ENCODE peak calls at places on chromosomes 12 and 14, in four cellular contexts. J is OCI-LY7, S is cardiac muscle cell, R is upper lobe of right lung. O is an unnamed sample.

GRCh38 chr14:104187121-104187889 is 48.9 kb downstream of the KIF26A start:
- DNase-seq in J (no peak), R (no peak), S (no peak), O (no peak)

GRCh38 chr12:39804479-39805241 is 185.1 kb upstream of the ABCD2 start:
- DNase-seq in R (no peak), S (no peak), J (no peak), O (no peak)

GRCh38 chr12:5768171-5768879 is 176.7 kb downstream of the ANO2 start:
- DNase-seq in R (peak), J (no peak), S (no peak), O (no peak)

GRCh38 chr12:109949089-109949488 is 47.1 kb downstream of the GIT2 start:
- DNase-seq in J (no peak), R (no peak), S (peak), O (no peak)

GRCh38 chr12:121248611-121249010 is 38.7 kb downstream of the P2RX4 start:
- DNase-seq in J (no peak), R (no peak), S (no peak), O (peak)

GRCh38 chr14:68278568-68279436 is 459.2 kb downstream of the RAD51B start:
- DNase-seq in R (no peak), S (peak), J (no peak), O (no peak)

GRCh38 chr14:25009891-25010290 is 40.1 kb downstream of the STXBP6 start:
- DNase-seq in S (peak), J (no peak), R (no peak), O (no peak)

GRCh38 chr12:112813836-112814235 is 22.3 kb downstream of the RPH3A start:
- DNase-seq in R (no peak), S (no peak), J (no peak), O (no peak)

GRCh38 chr12:14952295-14952995 is 9.0 kb downstream of the ARHGDIB start:
- DNase-seq in J (peak), S (peak), R (no peak), O (no peak)

DNA sequence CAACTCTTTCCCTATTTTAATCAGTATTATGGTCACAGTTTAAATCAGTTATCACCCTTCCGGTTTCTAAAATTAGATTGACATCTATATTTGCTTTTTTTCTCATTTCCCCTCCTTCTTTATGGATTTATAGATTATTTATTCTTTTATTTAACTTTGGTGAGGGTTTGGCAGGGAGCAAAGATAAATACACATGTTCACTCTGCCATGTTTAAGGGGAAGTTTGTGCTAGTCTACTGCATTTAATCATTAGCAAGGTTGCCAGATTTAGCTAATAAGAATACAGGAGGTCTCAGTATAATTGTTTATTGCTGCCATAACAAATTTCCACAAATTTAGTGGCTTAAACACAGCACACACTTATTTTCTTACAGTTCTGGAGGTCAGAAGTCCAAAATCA is 204.0 kb upstream of the BTG1 start:
- DNase-seq in S (no peak), J (no peak), R (no peak), O (no peak)
- TF ChIP-seq CTCF in S (no peak), J (no peak), R (no peak), O (no peak)

DNA sequence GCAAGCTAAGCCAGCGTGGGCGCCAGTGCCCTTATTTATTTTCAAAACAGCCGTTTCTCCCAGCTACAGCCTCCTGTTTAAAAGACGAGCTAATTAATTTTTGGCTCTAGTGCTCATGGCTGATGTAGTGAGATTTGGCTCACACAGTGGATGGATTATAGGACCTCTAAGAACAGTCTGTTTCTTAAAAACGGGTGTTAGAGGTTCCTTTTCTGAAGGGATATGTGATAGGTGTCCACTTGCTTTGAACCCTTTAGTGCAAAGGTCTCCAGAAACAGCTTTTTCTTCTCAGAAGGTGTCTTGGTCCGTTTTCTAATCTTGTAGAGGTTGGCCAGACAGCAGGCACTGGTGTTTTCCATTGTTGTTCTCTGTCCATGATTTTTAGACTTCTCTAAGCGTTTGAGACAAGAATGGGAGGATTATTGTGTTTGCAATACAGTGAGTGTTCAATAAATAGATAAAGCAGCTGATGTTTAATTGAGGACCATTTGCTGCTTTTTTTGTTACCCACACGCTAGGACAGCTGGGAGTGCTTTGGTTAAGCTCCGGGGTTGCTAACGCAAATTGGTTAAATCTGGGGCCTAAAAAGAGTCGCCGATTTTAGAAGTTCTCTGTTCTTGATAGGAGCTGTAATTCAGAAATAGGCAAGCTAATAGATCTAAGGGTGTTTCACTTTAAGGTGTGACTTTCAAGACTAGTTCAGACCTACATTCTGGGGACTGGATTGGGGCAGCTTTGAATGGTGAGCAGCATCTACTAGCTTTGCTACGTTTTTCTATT is 1.0 kb downstream of the BORCS5 start:
- DNase-seq in R (no peak), S (peak), J (peak), O (no peak)
- H3K4me3 ChIP-seq in R (peak), S (peak), J (peak), O (peak)

DNA sequence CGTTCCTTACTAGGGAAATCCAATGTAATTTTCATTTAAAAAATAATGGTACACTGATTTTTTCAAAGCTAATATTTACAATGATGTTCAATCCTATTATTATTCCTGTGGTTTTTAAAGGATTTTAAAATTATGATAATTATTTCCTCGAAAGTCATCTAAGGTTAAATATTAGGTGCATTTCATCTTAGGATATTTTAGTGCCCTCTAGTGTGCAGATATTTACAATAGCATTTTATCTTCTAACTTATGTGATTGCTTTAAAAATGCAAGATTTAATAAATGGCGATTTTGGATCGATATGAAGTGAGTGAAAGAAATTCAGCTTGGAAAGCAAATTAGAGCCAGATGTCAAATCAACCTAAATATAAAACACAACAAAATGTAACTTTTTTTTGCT is 293.5 kb downstream of the SLC6A15 start:
- DNase-seq in J (no peak), R (no peak), S (no peak), O (no peak)
- TF ChIP-seq CTCF in J (peak), R (peak), S (peak), O (no peak)

DNA sequence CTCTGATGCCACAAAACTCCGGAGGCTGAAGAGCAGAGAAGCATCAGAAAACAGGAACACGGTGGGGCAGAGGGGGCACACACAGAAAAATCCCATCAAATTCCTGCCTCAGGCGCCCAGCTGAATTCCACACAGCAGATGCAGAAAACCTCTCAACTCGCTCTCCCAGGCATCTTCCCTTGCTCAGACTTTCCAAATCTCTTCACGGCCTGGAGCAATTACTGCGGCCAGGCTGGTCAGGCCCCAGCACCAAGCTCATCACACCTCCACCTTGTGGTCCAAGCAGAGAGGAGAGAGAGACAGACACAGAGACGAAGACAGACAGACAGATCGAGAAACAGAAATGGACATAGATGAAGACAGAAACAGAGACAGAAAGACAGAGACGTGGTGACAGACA is 89.0 kb downstream of the NCOR2 start:
- DNase-seq in R (no peak), J (no peak), S (no peak), O (no peak)
- H3K4me3 ChIP-seq in R (no peak), J (no peak), S (no peak), O (no peak)

DNA sequence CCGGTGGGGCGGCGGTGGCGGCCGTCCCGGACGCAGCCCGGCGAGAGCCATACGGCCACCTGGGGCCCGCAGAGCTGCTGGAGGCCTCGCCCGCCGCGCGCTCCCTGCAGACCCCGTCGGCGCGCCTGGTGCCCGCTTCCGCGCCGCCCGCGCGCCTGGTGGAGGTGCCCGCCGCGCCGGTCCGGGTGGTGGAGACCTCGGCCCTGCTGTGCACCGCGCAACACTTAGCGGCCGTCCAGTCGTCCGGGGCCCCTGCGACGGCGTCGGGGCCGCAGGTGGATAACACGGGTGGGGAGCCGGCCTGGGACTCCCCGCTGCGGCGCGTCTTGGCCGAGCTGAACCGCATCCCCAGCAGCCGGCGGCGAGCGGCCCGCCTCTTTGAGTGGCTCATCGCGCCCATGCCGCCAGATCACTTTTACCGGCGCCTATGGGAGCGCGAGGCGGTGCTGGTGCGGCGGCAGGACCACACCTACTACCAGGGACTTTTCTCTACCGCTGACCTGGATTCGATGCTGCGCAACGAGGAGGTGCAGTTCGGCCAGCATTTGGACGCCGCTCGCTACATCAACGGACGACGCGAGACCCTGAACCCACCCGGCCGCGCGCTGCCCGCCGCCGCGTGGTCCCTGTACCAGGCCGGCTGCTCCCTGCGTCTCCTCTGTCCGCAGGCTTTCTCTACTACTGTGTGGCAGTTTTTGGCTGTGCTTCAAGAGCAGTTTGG is 683 bp downstream of the RIOX1 start:
- DNase-seq in R (peak), S (peak), J (peak), O (no peak)
- TF ChIP-seq CTCF in R (no peak), S (no peak), J (no peak), O (no peak)

GRCh38 chr14:26088260-26088659 is 509.6 kb downstream of the NOVA1 start:
- DNase-seq in S (no peak), R (no peak), J (no peak), O (no peak)
- H3K4me3 ChIP-seq in S (no peak), R (no peak), J (no peak), O (no peak)

GRCh38 chr14:65412189-65412846 is at the start of gene FUT8:
- DNase-seq in J (peak), S (peak), R (peak), O (peak)
- TF ChIP-seq CTCF in J (peak), S (peak), R (peak), O (peak)

GRCh38 chr12:9673404-9674225 is 4.1 kb downstream of the CLEC2D start:
- DNase-seq in R (peak), S (peak), J (peak), O (no peak)
- H3K4me3 ChIP-seq in R (no peak), S (no peak), J (peak), O (peak)

GRCh38 chr12:83826112-83826511 is 1086.5 kb downstream of the SLC6A15 start:
- DNase-seq in J (peak), R (no peak), S (peak), O (no peak)

GRCh38 chr12:83821967-83822366 is 1090.6 kb downstream of the SLC6A15 start:
- DNase-seq in J (no peak), S (peak), R (no peak), O (no peak)

GRCh38 chr12:83827193-83827592 is 1085.4 kb downstream of the SLC6A15 start:
- DNase-seq in J (no peak), S (no peak), R (no peak), O (no peak)

GRCh38 chr12:83827860-83828259 is 1084.7 kb downstream of the SLC6A15 start:
- DNase-seq in S (peak), J (no peak), R (no peak), O (no peak)

GRCh38 chr12:83823386-83824045 is 1089.1 kb downstream of the SLC6A15 start:
- DNase-seq in J (peak), R (no peak), S (peak), O (peak)
- TF ChIP-seq CTCF in J (peak), R (peak), S (peak), O (peak)

O was measured in GM12864.